ENCODE peak calls at places on chromosomes 3 and 15, in four cellular contexts. V is Peyer's patch, X is SK-N-SH, D is transverse colon. T is an unnamed sample.

GRCh38 chr15:74541494-74542191 is 623 bp downstream of the ARID3B start:
- DNase-seq in V (peak; percentile 51), D (peak; percentile 47), X (peak; percentile 68), T (no peak)

GRCh38 chr15:79003301-79003700 is 58.5 kb upstream of the CTSH start:
- DNase-seq in V (no peak), X (no peak), D (no peak), T (no peak)

GRCh38 chr15:43132830-43133428 is 457 bp upstream of the TMEM62 start:
- DNase-seq in D (peak; percentile 41), V (peak; percentile 63), X (peak; percentile 21), T (peak; percentile 79)

GRCh38 chr3:57278237-57278636 is 14.2 kb downstream of the ASB14 start:
- DNase-seq in X (no peak), D (no peak), V (no peak), T (no peak)

GRCh38 chr3:11539677-11540076 is 104.0 kb downstream of the VGLL4 start:
- DNase-seq in V (no peak), D (no peak), X (no peak), T (no peak)

GRCh38 chr3:64460877-64461276 is 226.9 kb downstream of the ADAMTS9 start:
- DNase-seq in D (no peak), V (no peak), X (no peak), T (no peak)

GRCh38 chr3:10600159-10601125 is 95.1 kb upstream of the ATP2B2 start:
- DNase-seq in X (peak; percentile 83), D (no peak), V (no peak), T (peak; percentile 54)

GRCh38 chr15:100878601-100879000 is 1.0 kb upstream of the ALDH1A3 start:
- DNase-seq in X (no peak), V (no peak), D (no peak), T (no peak)

GRCh38 chr15:29773816-29774215 is 48.5 kb downstream of the TJP1 start:
- DNase-seq in D (no peak), X (no peak), V (no peak), T (no peak)

GRCh38 chr15:25508369-25509002 is 69.7 kb upstream of the UBE3A start:
- DNase-seq in X (peak; percentile 59), D (no peak), V (no peak), T (no peak)

GRCh38 chr15:38226867-38227266 is 25.8 kb upstream of the SPRED1 start:
- DNase-seq in X (peak; percentile 23), D (peak; percentile 71), V (no peak), T (no peak)

GRCh38 chr3:14204605-14205284 is 26.1 kb downstream of the LSM3 start:
- DNase-seq in V (peak; percentile 57), X (no peak), D (peak; percentile 33), T (no peak)

GRCh38 chr3:130345487-130346079 is at the start of gene COL6A5:
- DNase-seq in X (peak; percentile 9), D (no peak), V (no peak), T (no peak)

GRCh38 chr15:38425269-38425668 is 28.7 kb upstream of the FAM98B start:
- DNase-seq in V (no peak), D (no peak), X (no peak), T (no peak)

GRCh38 chr15:25717116-25717755 is 145.9 kb downstream of the ATP10A start:
- DNase-seq in V (no peak), X (no peak), D (no peak), T (peak; percentile 23)

GRCh38 chr3:120435621-120436020 is 15.2 kb downstream of the FSTL1 start:
- DNase-seq in D (no peak), X (no peak), V (no peak), T (no peak)

GRCh38 chr3:120438216-120438615 is 12.6 kb downstream of the FSTL1 start:
- DNase-seq in X (no peak), V (no peak), D (no peak), T (no peak)

GRCh38 chr3:120437559-120437958 is 13.2 kb downstream of the FSTL1 start:
- DNase-seq in X (no peak), V (no peak), D (no peak), T (no peak)

GRCh38 chr3:120438971-120439370 is 11.8 kb downstream of the FSTL1 start:
- DNase-seq in V (no peak), X (no peak), D (peak; percentile 56), T (no peak)

DNA sequence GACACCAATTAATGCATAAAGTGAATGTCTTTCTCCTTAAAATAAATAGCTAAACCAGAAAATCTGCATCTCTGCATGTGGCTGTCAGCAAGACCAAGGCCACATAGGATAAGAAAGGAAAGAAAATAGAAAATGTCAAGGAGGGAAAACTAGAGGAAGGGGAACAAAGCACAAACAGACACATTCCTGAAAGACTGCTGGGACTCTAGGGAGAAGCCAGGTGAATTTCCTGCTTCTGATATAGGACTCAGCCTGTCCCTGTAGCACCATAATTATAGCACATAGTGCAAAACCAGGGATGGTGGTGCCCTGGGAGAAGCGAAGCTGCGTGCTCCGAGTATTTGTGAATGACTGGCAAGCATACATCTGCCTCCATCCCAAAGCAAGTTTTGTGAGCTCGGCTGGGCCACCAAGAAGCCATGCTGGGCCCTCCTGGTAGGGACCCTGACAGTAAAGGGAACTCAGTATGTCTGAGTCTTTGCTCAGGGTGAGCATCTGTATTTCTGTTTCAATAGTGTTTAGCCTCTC is 14.2 kb downstream of the FSTL1 start:
- DNase-seq in X (no peak), V (no peak), D (no peak), T (no peak)
- H3K4me1 ChIP-seq in X (peaks cover 58% of the 10 kb centered on the region), V (no peaks in the 10 kb centered on the region), D (peaks cover 29% of the 10 kb centered on the region), T (no peaks in the 10 kb centered on the region)

GRCh38 chr3:186093271-186093900 is 15.5 kb downstream of the ETV5 start:
- DNase-seq in D (no peak), X (no peak), V (no peak), T (no peak)

GRCh38 chr3:186096295-186096694 is 12.6 kb downstream of the ETV5 start:
- DNase-seq in D (no peak), V (no peak), X (no peak), T (no peak)

GRCh38 chr3:186092360-186093070 is 16.4 kb downstream of the ETV5 start:
- DNase-seq in V (no peak), X (no peak), D (no peak), T (no peak)

GRCh38 chr3:186095584-186096061 is 13.3 kb downstream of the ETV5 start:
- DNase-seq in X (no peak), V (peak; percentile 74), D (no peak), T (no peak)

DNA sequence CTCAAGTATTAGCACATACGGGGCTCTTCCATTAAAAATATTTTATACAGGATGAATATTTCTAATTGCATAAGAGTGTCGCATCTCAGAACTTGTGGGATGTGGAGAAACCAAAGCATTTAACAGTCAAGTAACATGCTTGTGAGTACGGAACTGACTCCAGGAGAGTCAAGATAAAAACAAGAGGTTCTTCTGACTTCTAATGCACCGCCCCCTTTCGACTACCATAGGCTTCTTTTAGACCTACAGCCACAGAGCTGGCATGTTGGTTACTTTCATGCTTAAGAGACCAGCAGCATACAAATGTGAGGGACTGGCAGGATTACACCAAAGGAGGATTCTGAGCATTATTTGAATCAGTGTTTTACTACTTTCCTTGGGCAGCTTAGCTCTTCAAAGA is 14.2 kb downstream of the ETV5 start:
- DNase-seq in D (no peak), X (no peak), V (no peak), T (no peak)
- H3K4me1 ChIP-seq in D (peaks cover 18% of the 10 kb centered on the region), X (peaks cover 27% of the 10 kb centered on the region), V (no peaks in the 10 kb centered on the region), T (peaks cover 6% of the 10 kb centered on the region)

DNA sequence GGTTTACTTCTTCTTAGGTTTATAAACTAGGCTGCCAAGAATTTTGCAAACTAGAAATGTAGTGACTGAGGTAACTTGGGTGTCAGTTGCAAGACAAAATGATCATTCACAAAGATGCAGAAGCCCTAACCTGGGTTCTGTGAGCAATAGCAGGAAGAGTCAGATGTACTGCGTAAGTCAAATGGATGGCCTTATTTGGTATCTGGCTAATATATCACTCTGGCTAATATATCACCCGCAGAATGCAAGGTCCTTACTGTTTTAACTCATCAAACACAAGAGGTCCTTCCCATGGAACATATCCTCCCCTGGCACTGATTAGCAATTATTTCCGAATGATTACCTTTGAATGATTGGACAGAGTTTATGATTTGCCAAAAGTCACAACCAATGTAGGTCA is 37.4 kb downstream of the RBMS3 start:
- DNase-seq in D (no peak), X (no peak), V (no peak), T (no peak)
- H3K4me1 ChIP-seq in D (no peaks in the 10 kb centered on the region), X (peaks cover 22% of the 10 kb centered on the region), V (no peaks in the 10 kb centered on the region), T (no peaks in the 10 kb centered on the region)

DNA sequence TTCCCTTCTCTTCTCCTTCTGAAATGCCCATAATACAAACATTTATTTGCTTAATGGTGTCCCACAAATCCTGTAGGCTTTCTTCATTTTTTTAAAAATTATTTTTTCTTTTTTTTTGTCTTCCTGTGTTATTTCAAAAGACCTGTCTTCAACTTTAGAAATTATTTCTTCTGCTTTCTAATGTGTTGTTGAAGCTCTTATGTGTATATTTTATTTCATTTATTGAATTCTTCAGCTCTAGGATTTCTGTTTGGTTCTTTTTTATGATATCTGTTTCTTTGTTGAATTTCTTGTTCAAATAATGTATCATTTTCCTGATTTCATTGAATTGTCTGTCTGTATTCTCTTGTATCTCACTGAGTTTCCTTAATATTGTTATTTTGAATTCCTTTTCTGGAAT is 63.1 kb downstream of the AP4E1 start:
- DNase-seq in X (no peak), V (no peak), D (no peak), T (no peak)
- H3K4me1 ChIP-seq in X (no peaks in the 10 kb centered on the region), V (no peaks in the 10 kb centered on the region), D (no peaks in the 10 kb centered on the region), T (peaks cover 2% of the 10 kb centered on the region)

GRCh38 chr15:96350321-96350720 is 19.8 kb downstream of the NR2F2 start:
- DNase-seq in D (no peak), V (no peak), X (no peak), T (no peak)
- H3K4me1 ChIP-seq in D (peaks cover 23% of the 10 kb centered on the region), V (no peaks in the 10 kb centered on the region), X (no peaks in the 10 kb centered on the region), T (peaks cover 96% of the 10 kb centered on the region)

DNA sequence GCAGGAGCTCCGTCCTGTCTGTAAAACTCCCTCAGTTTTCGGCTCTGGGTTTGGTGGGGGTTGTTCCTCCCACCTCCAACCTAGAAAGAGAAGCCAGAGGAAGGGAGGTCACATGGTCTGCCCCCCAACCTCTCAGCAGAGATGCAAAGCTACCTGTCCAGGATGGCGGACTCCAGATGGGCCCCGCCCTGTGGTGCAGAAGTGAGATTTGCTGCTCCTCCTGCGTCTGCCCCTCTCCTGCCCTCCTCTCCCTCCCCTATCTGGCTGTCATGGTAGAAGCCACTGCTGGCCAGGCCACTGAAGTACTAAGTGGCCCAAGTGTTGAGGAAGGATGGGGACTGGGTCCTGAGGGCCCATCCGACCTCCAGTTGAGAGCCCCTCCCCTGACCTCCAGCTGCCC is 2.1 kb upstream of the SEMA3B start:
- DNase-seq in D (no peak), V (no peak), X (no peak), T (no peak)
- H3K4me1 ChIP-seq in D (peaks cover 56% of the 10 kb centered on the region), V (no peaks in the 10 kb centered on the region), X (peaks cover 27% of the 10 kb centered on the region), T (peaks cover 4% of the 10 kb centered on the region)

GRCh38 chr15:63679588-63679987 is 82.4 kb downstream of the FBXL22 start:
- DNase-seq in D (no peak), X (no peak), V (no peak), T (no peak)

GRCh38 chr15:63686352-63686751 is 89.2 kb downstream of the FBXL22 start:
- DNase-seq in V (no peak), X (no peak), D (no peak), T (no peak)

GRCh38 chr15:63678383-63678782 is 81.2 kb downstream of the FBXL22 start:
- DNase-seq in X (no peak), V (no peak), D (no peak), T (no peak)

GRCh38 chr15:63677778-63678177 is 80.6 kb downstream of the FBXL22 start:
- DNase-seq in X (no peak), V (peak; percentile 93), D (peak; percentile 91), T (no peak)

GRCh38 chr15:63683343-63683951 is 86.3 kb downstream of the FBXL22 start:
- DNase-seq in D (no peak), V (no peak), X (no peak), T (no peak)
- H3K4me1 ChIP-seq in D (no peaks in the 10 kb centered on the region), V (no peaks in the 10 kb centered on the region), X (peaks cover 8% of the 10 kb centered on the region), T (no peaks in the 10 kb centered on the region)

T was measured in spleen.